ENCODE peak calls at places on chromosomes 1 and 21, in six cellular contexts. M is NCI-H2227 treated with DMSO at 0.1 percent for 48 hours; Z is small intestine; C is fibroblast of gingiva; E is GM04503; Y is activated T-cell treated with anti-CD3 and anti-CD28 coated beads, Interleukin-2, amount 50 U/mL, for 72 hours. P is an unnamed sample.
A peak's percentile ranks its signal among the peaks of the same experiment; 100 is the strongest.

GRCh38 chr1:178055093-178055492 is 38.8 kb upstream of the RASAL2 start:
- DNase-seq in Z (peak; percentile 49), M (no peak), Y (no peak), C (peak; percentile 79), E (no peak), P (no peak)

GRCh38 chr1:20255666-20256065 is 35.0 kb upstream of the VWA5B1 start:
- DNase-seq in Y (no peak), C (no peak), M (peak; percentile 69), Z (peak; percentile 83), E (no peak), P (no peak)

GRCh38 chr1:64295136-64295535 is 91.7 kb downstream of the UBE2U start:
- DNase-seq in E (no peak), Z (no peak), Y (no peak), C (no peak), M (no peak), P (no peak)

GRCh38 chr1:225691861-225692516 is 39.1 kb upstream of the ENAH start:
- DNase-seq in Y (no peak), C (peak; percentile 59), E (peak; percentile 67), Z (no peak), M (no peak), P (no peak)

GRCh38 chr1:14928412-14928811 is 225.1 kb upstream of the TMEM51 start:
- DNase-seq in C (no peak), M (no peak), E (no peak), Z (no peak), Y (no peak), P (no peak)

GRCh38 chr1:21308847-21309652 is 18.8 kb upstream of the ECE1 start:
- DNase-seq in C (no peak), Y (no peak), M (no peak), Z (no peak), E (no peak), P (no peak)

GRCh38 chr1:175002910-175003517 is 3.3 kb downstream of the CACYBP start:
- DNase-seq in C (no peak), M (no peak), E (no peak), Z (no peak), Y (no peak), P (no peak)

GRCh38 chr1:154609398-154610380 is 1.7 kb upstream of the ADAR start:
- DNase-seq in C (no peak), Y (peak; percentile 55), M (no peak), Z (peak; percentile 10), E (no peak), P (peak; percentile 23)

GRCh38 chr1:107491582-107491981 is 350.7 kb downstream of the NTNG1 start:
- DNase-seq in M (no peak), C (no peak), Y (no peak), E (no peak), Z (no peak), P (no peak)

GRCh38 chr1:234893725-234894630 is 234.7 kb downstream of the TOMM20 start:
- DNase-seq in Y (peak; percentile 75), M (no peak), E (no peak), C (no peak), Z (peak; percentile 31), P (peak; percentile 20)

GRCh38 chr1:206916000-206916709 is 5.6 kb downstream of the FCMR start:
- DNase-seq in C (no peak), E (no peak), Y (no peak), M (no peak), Z (no peak), P (no peak)

GRCh38 chr1:76239470-76239918 is 164.9 kb downstream of the ST6GALNAC3 start:
- DNase-seq in M (peak; percentile 6), E (no peak), C (no peak), Z (no peak), Y (no peak), P (no peak)

GRCh38 chr1:51310871-51311613 is 19.3 kb downstream of the TTC39A start:
- DNase-seq in Y (no peak), Z (no peak), C (no peak), E (no peak), M (no peak), P (no peak)

GRCh38 chr1:65009724-65010420 is 43.5 kb upstream of the JAK1 start:
- DNase-seq in Y (no peak), C (no peak), Z (peak; percentile 11), E (no peak), M (no peak), P (no peak)

GRCh38 chr21:31343680-31344480 is at the start of gene TIAM1:
- DNase-seq in Z (peak; percentile 4), Y (peak; percentile 43), E (no peak), M (peak; percentile 61), C (peak; percentile 45), P (no peak)

GRCh38 chr1:180193371-180194047 is 36.6 kb upstream of the LHX4 start:
- DNase-seq in E (no peak), C (no peak), M (no peak), Y (no peak), Z (peak; percentile 71), P (no peak)

GRCh38 chr1:116545359-116545705 is 25.5 kb downstream of the CD58 start:
- DNase-seq in C (no peak), Z (no peak), M (no peak), E (no peak), Y (no peak), P (no peak)

GRCh38 chr1:206658264-206658980 is 23.1 kb downstream of the DYRK3 start:
- DNase-seq in Y (peak; percentile 74), Z (no peak), C (no peak), E (no peak), M (no peak), P (no peak)

GRCh38 chr1:211588711-211589110 is 9.8 kb upstream of the SLC30A1 start:
- DNase-seq in Z (no peak), Y (no peak), M (no peak), C (no peak), E (no peak), P (no peak)

GRCh38 chr1:46188295-46189030 is 9.8 kb downstream of the POMGNT1 start:
- DNase-seq in M (no peak), Y (no peak), C (peak; percentile 23), Z (peak; percentile 41), E (no peak), P (no peak)

GRCh38 chr21:35102488-35103407 is 53.6 kb upstream of the RUNX1 start:
- DNase-seq in Z (no peak), Y (peak; percentile 32), C (no peak), M (no peak), E (no peak), P (peak; percentile 3)

GRCh38 chr1:73800376-73800775 is 397.6 kb downstream of the LRRIQ3 start:
- DNase-seq in Y (no peak), E (peak; percentile 22), C (peak; percentile 72), Z (no peak), M (no peak), P (no peak)

GRCh38 chr1:60974973-60975372 is 107.4 kb upstream of the NFIA start:
- DNase-seq in Z (no peak), M (no peak), Y (no peak), C (no peak), E (no peak), P (no peak)

GRCh38 chr1:39293375-39294070 is 89.0 kb downstream of the MACF1 start:
- DNase-seq in Z (no peak), M (no peak), C (no peak), Y (no peak), E (peak; percentile 56), P (no peak)

P was measured in stimulated activated CD8-positive, alpha-beta memory T cell treated with anti-CD3 and anti-CD28 coated beads, Interleukin-4, amount 100 ng/mL, for 24 hours.